ENCODE peak calls at places on chromosome 4, in nine cellular contexts. R is foreskin keratinocyte; O is nucleus accumbens; L is RCC 7860; G is activated CD4-positive, alpha-beta T cell treated with anti-CD3 and anti-CD28 coated beads for 1 hour; B is C1 segment of cervical spinal cord; V is tibial nerve; A is NCI-H1092 treated with DMSO at 0.1 percent for 48 hours; X is MCF 10A. M is an unnamed sample.

GRCh38 chr4:13478707-13479106 is 5.4 kb downstream of the RAB28 start:
- DNase-seq in R (no peak), O (no peak), L (no peak), G (no peak), B (no peak), V (no peak), A (no peak), X (no peak), M (no peak)

GRCh38 chr4:35106091-35106734 is 1138.1 kb downstream of the ARAP2 start:
- DNase-seq in R (no peak), O (no peak), L (no peak), G (no peak), B (no peak), V (no peak), A (peak; percentile 71), X (no peak), M (no peak)

GRCh38 chr4:99629962-99630554 is 27.6 kb downstream of the C4orf54 start:
- DNase-seq in R (no peak), O (no peak), L (no peak), G (no peak), B (no peak), V (no peak), A (no peak), X (no peak), M (no peak)

GRCh38 chr4:94455081-94455480 is 3.3 kb downstream of the PDLIM5 start:
- DNase-seq in R (no peak), O (no peak), L (peak; percentile 21), G (no peak), B (no peak), V (peak; percentile 23), A (no peak), X (peak; percentile 84), M (peak; percentile 70)

GRCh38 chr4:48698029-48698901 is 81.8 kb downstream of the FRYL start:
- DNase-seq in R (peak; percentile 99), O (no peak), L (peak; percentile 94), G (no peak), B (no peak), V (peak; percentile 82), A (no peak), X (peak; percentile 97), M (peak; percentile 99)

GRCh38 chr4:145882594-145882993 is 56.0 kb downstream of the ZNF827 start:
- DNase-seq in R (no peak), O (peak; percentile 76), L (no peak), G (no peak), B (peak; percentile 49), V (no peak), A (no peak), X (no peak), M (no peak)

GRCh38 chr4:77800077-77800476 is 19.1 kb downstream of the CNOT6L start:
- DNase-seq in R (no peak), O (no peak), L (no peak), G (no peak), B (no peak), V (no peak), A (no peak), X (no peak), M (no peak)

GRCh38 chr4:175776217-175776616 is 35.8 kb downstream of the GPM6A start:
- DNase-seq in R (peak; percentile 15), O (no peak), L (no peak), G (no peak), B (no peak), V (no peak), A (peak; percentile 10), X (peak; percentile 21), M (peak; percentile 0)

GRCh38 chr4:149203256-149204001 is 612.2 kb downstream of the IQCM start:
- DNase-seq in R (peak; percentile 13), O (no peak), L (no peak), G (no peak), B (no peak), V (no peak), A (no peak), X (peak; percentile 59), M (peak; percentile 4)

GRCh38 chr4:140176735-140177134 is 22.8 kb upstream of the MAML3 start:
- DNase-seq in R (peak; percentile 22), O (no peak), L (peak; percentile 21), G (no peak), B (no peak), V (no peak), A (no peak), X (peak; percentile 25), M (peak; percentile 37)

GRCh38 chr4:109723110-109723509 is 6.8 kb downstream of the PLA2G12A start:
- DNase-seq in R (no peak), O (no peak), L (no peak), G (no peak), B (no peak), V (no peak), A (no peak), X (no peak), M (no peak)

GRCh38 chr4:3193531-3194203 is 55.3 kb upstream of the MSANTD1 start:
- DNase-seq in R (no peak), O (no peak), L (peak; percentile 14), G (no peak), B (no peak), V (no peak), A (peak; percentile 22), X (peak; percentile 6), M (peak; percentile 33)

GRCh38 chr4:36088542-36088941 is 155.8 kb downstream of the ARAP2 start:
- DNase-seq in R (no peak), O (no peak), L (peak; percentile 33), G (no peak), B (no peak), V (no peak), A (peak; percentile 22), X (no peak), M (no peak)

GRCh38 chr4:185890196-185890595 is 78.2 kb upstream of the SORBS2 start:
- DNase-seq in R (no peak), O (no peak), L (no peak), G (no peak), B (no peak), V (no peak), A (no peak), X (no peak), M (no peak)